ENCODE peak calls at places on chromosomes 4 and X, in four cellular contexts. R is lower lobe of right lung; V is naive thymus-derived CD4-positive, alpha-beta T cell; Y is left ventricle myocardium inferior. O is an unnamed sample. For H3K27me3, the result is how much of the 10 kb centered on the place peaks cover.

GRCh38 chr4:183173580-183174526 is 74.8 kb downstream of the WWC2 start:
- DNase-seq in R (no peak), V (no peak), Y (no peak), O (no peak)

GRCh38 chr4:1337951-1338751 is 8.9 kb upstream of the UVSSA start:
- DNase-seq in R (peak), V (no peak), Y (no peak), O (no peak)

GRCh38 chr4:168618577-168619265 is 121.9 kb downstream of the PALLD start:
- DNase-seq in R (no peak), V (no peak), Y (no peak), O (no peak)

GRCh38 chr4:85474818-85475630 is at the start of gene ARHGAP24:
- DNase-seq in R (peak), V (no peak), Y (peak), O (peak)

GRCh38 chr4:37803348-37803973 is 23.0 kb upstream of the PGM2 start:
- DNase-seq in R (no peak), V (peak), Y (no peak), O (no peak)

GRCh38 chrX:1657367-1658082 is 42.7 kb downstream of the ASMT start:
- DNase-seq in R (no peak), V (peak), Y (no peak), O (no peak)

GRCh38 chr4:138110815-138111214 is 131.3 kb downstream of the SLC7A11 start:
- DNase-seq in R (no peak), V (no peak), Y (no peak), O (no peak)

GRCh38 chrX:72203421-72203820 is 21.9 kb downstream of the PIN4 start:
- DNase-seq in R (no peak), V (no peak), Y (no peak), O (no peak)

GRCh38 chrX:71171110-71171801 is 26.6 kb downstream of the NLGN3 start:
- DNase-seq in R (peak), V (no peak), Y (no peak), O (no peak)

GRCh38 chrX:32894679-32895078 is 316.7 kb downstream of the DMD start:
- DNase-seq in R (no peak), V (no peak), Y (no peak), O (no peak)

GRCh38 chr4:148443550-148444295 is 1.5 kb upstream of the NR3C2 start:
- DNase-seq in R (peak), V (peak), Y (peak), O (peak)

GRCh38 chr4:53706422-53707032 is 115.2 kb upstream of the LNX1 start:
- DNase-seq in R (no peak), V (no peak), Y (no peak), O (no peak)

GRCh38 chr4:113683143-113683542 is 78.4 kb downstream of the CAMK2D start:
- DNase-seq in R (no peak), V (peak), Y (no peak), O (no peak)

GRCh38 chr4:72314869-72315268 is 254.2 kb downstream of the ADAMTS3 start:
- DNase-seq in R (no peak), V (no peak), Y (no peak), O (no peak)

GRCh38 chrX:155857561-155857960 is 23.6 kb upstream of the VAMP7 start:
- DNase-seq in R (no peak), V (no peak), Y (no peak), O (no peak)

GRCh38 chr4:174118171-174118570 is 165.3 kb downstream of the FBXO8 start:
- DNase-seq in R (no peak), V (no peak), Y (no peak), O (no peak)

DNA sequence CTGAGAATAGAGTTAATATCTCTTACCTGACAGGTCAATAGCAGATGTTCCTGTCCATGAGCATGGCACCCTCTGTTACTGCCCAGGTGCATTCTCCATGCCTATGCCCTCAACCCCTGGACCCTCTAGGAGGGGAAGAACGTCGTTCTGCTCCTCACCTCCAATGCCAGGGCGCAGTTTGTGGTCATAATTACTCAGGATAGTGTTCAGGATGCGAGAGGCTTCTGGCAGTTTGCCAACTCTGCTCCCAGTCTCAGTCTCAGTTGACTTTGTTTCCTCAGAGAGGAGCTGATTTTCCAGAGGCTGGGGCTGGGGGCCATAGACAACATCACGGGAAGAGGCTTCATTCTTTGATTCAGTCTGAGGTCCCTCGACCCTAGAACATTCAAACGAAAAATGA is 4.4 kb downstream of the GABRE start:
- DNase-seq in R (no peak), V (no peak), Y (no peak), O (no peak)
- H3K4me3 ChIP-seq in R (no peak), V (no peak), Y (no peak), O (no peak)

DNA sequence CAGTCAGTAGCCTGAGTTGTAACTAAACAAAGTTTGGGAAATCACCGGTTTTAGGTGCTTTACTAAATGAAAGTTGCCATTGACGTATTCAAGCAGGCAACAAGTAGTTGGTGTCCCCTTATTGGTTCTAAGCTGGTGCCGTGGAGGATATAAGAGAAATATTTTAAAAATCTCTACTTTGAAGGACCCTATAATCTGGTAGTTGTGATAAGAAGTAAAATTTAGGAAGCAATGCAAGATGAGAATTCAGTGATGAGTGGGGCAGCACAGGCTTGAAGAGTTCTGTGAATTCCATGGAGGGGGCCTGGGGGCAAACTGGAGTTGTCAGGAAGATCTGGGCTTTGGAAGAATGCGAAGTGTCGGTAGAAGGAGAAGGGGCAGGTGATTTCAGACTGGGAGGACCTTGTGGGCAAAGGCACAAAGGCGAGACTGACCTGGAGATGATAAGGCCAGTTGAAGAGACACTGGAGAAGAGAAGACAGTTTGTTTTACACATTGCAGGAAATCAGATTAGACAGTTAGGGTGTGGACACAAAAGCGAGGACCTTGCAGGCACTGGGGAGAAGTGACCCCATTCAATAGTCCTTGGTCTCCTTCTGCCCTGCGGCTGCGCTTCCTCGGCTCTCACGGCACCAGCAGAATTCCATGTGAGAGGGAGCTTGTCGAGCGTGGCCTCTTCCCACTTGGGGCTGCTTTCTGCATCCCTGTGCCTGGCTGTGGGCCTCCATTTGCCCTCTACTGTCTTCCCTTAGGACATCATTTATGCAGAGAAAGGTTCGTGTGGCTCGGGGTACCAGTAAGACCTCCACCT is 1.3 kb downstream of the RHOH start:
- DNase-seq in R (no peak), V (peak), Y (no peak), O (no peak)
- H3K27ac ChIP-seq in R (peak), V (peak), Y (no peak), O (peak)

GRCh38 chrX:12580548-12580947 is 210.7 kb upstream of the PRPS2 start:
- DNase-seq in R (no peak), V (no peak), Y (no peak), O (no peak)

GRCh38 chrX:12579311-12579710 is 211.9 kb upstream of the PRPS2 start:
- DNase-seq in R (no peak), V (no peak), Y (no peak), O (no peak)

GRCh38 chrX:12583543-12583942 is 207.7 kb upstream of the PRPS2 start:
- DNase-seq in R (no peak), V (no peak), Y (no peak), O (no peak)

DNA sequence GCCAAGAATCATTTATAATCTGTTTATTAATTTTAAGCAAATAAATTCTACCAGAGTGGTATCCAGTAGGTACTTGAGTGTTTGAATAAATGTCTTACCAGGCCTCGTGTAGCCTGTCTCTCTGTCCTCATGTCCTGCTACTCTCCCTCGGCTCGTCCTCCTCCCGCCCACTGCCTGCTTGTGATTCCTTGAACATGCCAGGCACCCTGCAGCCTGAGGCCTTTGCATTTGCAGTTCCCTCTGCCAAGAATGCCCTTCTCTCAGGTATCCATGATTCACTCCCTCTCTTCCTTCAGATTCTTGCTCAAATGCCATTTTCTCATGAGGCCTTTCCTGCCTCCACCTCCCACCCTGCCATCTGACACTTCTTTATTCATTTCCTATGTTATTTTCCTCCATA is 209.7 kb upstream of the PRPS2 start:
- DNase-seq in R (no peak), V (no peak), Y (no peak), O (no peak)
- H3K27me3 ChIP-seq in R (under half), V (under half), Y (under half), O (under half)

DNA sequence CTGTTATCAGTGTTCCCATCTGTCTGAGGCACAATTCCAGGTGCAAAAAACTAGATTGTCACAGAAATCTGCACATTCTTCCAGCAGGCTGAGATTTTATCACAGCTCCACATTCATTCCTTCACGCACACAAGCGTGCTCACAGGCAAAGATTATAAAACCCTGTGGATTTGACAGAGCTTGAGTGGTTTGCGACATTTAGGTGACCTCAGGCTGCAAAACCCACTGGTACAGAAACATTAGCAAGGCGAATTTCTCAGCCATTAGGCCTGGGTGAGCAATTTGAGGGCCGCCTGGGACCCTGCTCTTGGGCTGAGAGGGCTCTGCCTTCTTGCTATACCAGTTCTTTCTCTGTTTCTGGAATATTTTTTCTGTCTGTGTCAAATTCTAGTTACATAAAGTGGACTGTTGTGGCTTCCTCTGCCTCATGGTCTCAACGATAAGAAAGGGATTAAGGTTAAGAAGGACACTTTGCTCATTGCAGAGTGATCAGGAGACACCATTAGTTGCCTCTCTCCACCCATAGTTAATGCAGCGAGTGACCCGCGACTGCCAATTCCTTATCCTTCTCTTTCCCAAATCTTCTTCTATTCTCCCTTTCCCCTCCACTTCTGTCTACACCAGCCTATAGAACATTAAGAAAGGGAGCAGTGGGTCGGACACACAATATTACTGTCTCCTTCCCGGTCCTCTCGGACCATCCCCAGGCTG is 86.7 kb upstream of the C1QTNF7 start:
- DNase-seq in R (no peak), V (no peak), Y (no peak), O (no peak)
- H3K4me3 ChIP-seq in R (peak), V (no peak), Y (peak), O (peak)

GRCh38 chr4:142331646-142332045 is 514.5 kb downstream of the INPP4B start:
- DNase-seq in R (no peak), V (no peak), Y (no peak), O (no peak)

GRCh38 chr4:142336251-142336934 is 509.7 kb downstream of the INPP4B start:
- DNase-seq in R (no peak), V (no peak), Y (no peak), O (no peak)

GRCh38 chr4:142329304-142329703 is 516.8 kb downstream of the INPP4B start:
- DNase-seq in R (no peak), V (no peak), Y (no peak), O (no peak)

GRCh38 chr4:142331132-142331531 is 515.0 kb downstream of the INPP4B start:
- DNase-seq in R (no peak), V (no peak), Y (peak), O (no peak)

DNA sequence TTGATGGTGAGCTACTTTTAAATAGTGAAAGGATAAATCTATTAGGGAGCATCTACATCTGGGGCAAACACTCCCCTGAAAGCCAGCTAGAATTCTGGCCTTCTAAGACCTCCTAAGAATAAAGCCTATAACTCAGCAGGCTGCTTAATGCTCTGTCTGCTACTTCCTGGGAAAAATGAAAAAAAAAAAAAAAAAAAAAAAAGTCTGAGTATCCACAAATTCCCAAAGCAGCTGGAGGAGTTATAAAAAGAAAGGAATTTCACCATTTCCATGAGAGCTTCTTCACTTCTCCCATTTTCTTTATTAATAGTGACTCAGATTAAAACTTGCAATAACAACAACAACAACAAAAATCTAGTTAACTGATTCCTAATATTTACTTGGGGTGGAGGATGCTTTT is 511.2 kb downstream of the INPP4B start:
- DNase-seq in R (no peak), V (no peak), Y (no peak), O (no peak)
- H3K27ac ChIP-seq in R (no peak), V (no peak), Y (peak), O (no peak)

GRCh38 chrX:137031517-137032377 is 2.0 kb downstream of the GPR101 start:
- DNase-seq in R (no peak), V (peak), Y (no peak), O (no peak)
- H3K27me3 ChIP-seq in R (under half), V (under half), Y (half or more), O (under half)

DNA sequence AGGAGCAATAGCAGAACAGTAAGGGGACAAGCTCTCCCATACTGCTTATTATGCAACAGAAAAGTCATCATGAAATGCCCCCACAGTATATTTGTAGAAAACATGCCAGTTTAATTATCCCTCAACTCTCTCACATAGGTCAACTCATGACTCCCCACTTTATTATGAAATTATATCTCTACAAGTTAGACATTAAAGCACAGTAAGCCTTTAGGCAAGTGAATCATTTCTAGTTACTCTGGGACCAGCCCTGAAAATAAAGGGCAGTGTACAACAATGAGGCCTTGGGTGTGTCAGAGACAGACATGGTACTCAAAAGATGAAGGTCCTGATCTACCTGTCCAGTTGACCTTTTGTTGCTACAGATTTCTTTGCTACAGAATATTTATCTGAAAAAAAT is 191.9 kb downstream of the FBXW7 start:
- DNase-seq in R (no peak), V (no peak), Y (no peak), O (no peak)
- H3K4me3 ChIP-seq in R (no peak), V (no peak), Y (no peak), O (no peak)